ENCODE peak calls at places on chromosome 10, in nine cellular contexts. One of them, this sample, is unnamed.

GRCh38 chr10:79182763-79183467 is 114.1 kb downstream of the ZMIZ1 start:
- ATAC-seq in heart right ventricle: peak
- ATAC-seq in right cardiac atrium: no peak
- ATAC-seq in HCT116: peak
- ATAC-seq in naive thymus-derived CD4-positive, alpha-beta T cell: no peak
- ATAC-seq in PC-3: peak
- ATAC-seq in A549: peak
- ATAC-seq in HepG2: no peak
- ATAC-seq in upper lobe of right lung: peak
- ATAC-seq in this sample: no peak

GRCh38 chr10:30430544-30431298 is 3.3 kb upstream of the MAP3K8 start:
- ATAC-seq in upper lobe of right lung: no peak
- ATAC-seq in naive thymus-derived CD4-positive, alpha-beta T cell: no peak
- ATAC-seq in right cardiac atrium: no peak
- ATAC-seq in heart right ventricle: no peak
- ATAC-seq in HepG2: no peak
- ATAC-seq in A549: no peak
- ATAC-seq in HCT116: no peak
- ATAC-seq in PC-3: no peak
- ATAC-seq in this sample: no peak

GRCh38 chr10:92727550-92727949 is 37.8 kb downstream of the HHEX start:
- ATAC-seq in heart right ventricle: no peak
- ATAC-seq in upper lobe of right lung: no peak
- ATAC-seq in A549: no peak
- ATAC-seq in PC-3: no peak
- ATAC-seq in naive thymus-derived CD4-positive, alpha-beta T cell: no peak
- ATAC-seq in HCT116: no peak
- ATAC-seq in right cardiac atrium: no peak
- ATAC-seq in HepG2: peak
- ATAC-seq in this sample: no peak

GRCh38 chr10:11604742-11605650 is 6.5 kb downstream of the USP6NL start:
- ATAC-seq in HepG2: no peak
- ATAC-seq in A549: no peak
- ATAC-seq in PC-3: no peak
- ATAC-seq in naive thymus-derived CD4-positive, alpha-beta T cell: peak
- ATAC-seq in heart right ventricle: no peak
- ATAC-seq in HCT116: no peak
- ATAC-seq in upper lobe of right lung: no peak
- ATAC-seq in right cardiac atrium: no peak
- ATAC-seq in this sample: no peak

GRCh38 chr10:95411635-95412034 is 120.8 kb upstream of the PDLIM1 start:
- ATAC-seq in A549: no peak
- ATAC-seq in heart right ventricle: no peak
- ATAC-seq in PC-3: no peak
- ATAC-seq in right cardiac atrium: no peak
- ATAC-seq in HCT116: no peak
- ATAC-seq in HepG2: no peak
- ATAC-seq in naive thymus-derived CD4-positive, alpha-beta T cell: no peak
- ATAC-seq in upper lobe of right lung: no peak
- ATAC-seq in this sample: no peak

GRCh38 chr10:67803588-67804394 is 34.2 kb downstream of the DNAJC12 start:
- ATAC-seq in HepG2: peak
- ATAC-seq in heart right ventricle: no peak
- ATAC-seq in naive thymus-derived CD4-positive, alpha-beta T cell: no peak
- ATAC-seq in A549: peak
- ATAC-seq in HCT116: no peak
- ATAC-seq in right cardiac atrium: no peak
- ATAC-seq in PC-3: no peak
- ATAC-seq in upper lobe of right lung: peak
- ATAC-seq in this sample: no peak

GRCh38 chr10:37754538-37755323 is 102.7 kb downstream of the ZNF248 start:
- ATAC-seq in heart right ventricle: peak
- ATAC-seq in right cardiac atrium: peak
- ATAC-seq in HepG2: peak
- ATAC-seq in A549: peak
- ATAC-seq in naive thymus-derived CD4-positive, alpha-beta T cell: no peak
- ATAC-seq in PC-3: peak
- ATAC-seq in HCT116: peak
- ATAC-seq in upper lobe of right lung: peak
- ATAC-seq in this sample: no peak

GRCh38 chr10:132429281-132430230 is 32.6 kb downstream of the PWWP2B start:
- ATAC-seq in naive thymus-derived CD4-positive, alpha-beta T cell: no peak
- ATAC-seq in A549: peak
- ATAC-seq in HCT116: no peak
- ATAC-seq in HepG2: no peak
- ATAC-seq in heart right ventricle: no peak
- ATAC-seq in right cardiac atrium: peak
- ATAC-seq in PC-3: no peak
- ATAC-seq in upper lobe of right lung: peak
- ATAC-seq in this sample: no peak

GRCh38 chr10:127148933-127149220 is 47.5 kb downstream of the INSYN2A start:
- ATAC-seq in HepG2: no peak
- ATAC-seq in PC-3: peak
- ATAC-seq in heart right ventricle: no peak
- ATAC-seq in A549: peak
- ATAC-seq in HCT116: peak
- ATAC-seq in naive thymus-derived CD4-positive, alpha-beta T cell: peak
- ATAC-seq in upper lobe of right lung: no peak
- ATAC-seq in right cardiac atrium: no peak
- ATAC-seq in this sample: no peak

GRCh38 chr10:112872728-112873127 is 77.3 kb upstream of the TCF7L2 start:
- ATAC-seq in right cardiac atrium: no peak
- ATAC-seq in HCT116: no peak
- ATAC-seq in A549: no peak
- ATAC-seq in naive thymus-derived CD4-positive, alpha-beta T cell: no peak
- ATAC-seq in upper lobe of right lung: no peak
- ATAC-seq in PC-3: no peak
- ATAC-seq in HepG2: no peak
- ATAC-seq in heart right ventricle: no peak
- ATAC-seq in this sample: no peak

GRCh38 chr10:104376784-104377300 is 23.2 kb downstream of the CFAP58 start:
- ATAC-seq in heart right ventricle: no peak
- ATAC-seq in right cardiac atrium: no peak
- ATAC-seq in HCT116: no peak
- ATAC-seq in naive thymus-derived CD4-positive, alpha-beta T cell: no peak
- ATAC-seq in A549: no peak
- ATAC-seq in PC-3: no peak
- ATAC-seq in upper lobe of right lung: no peak
- ATAC-seq in HepG2: no peak
- ATAC-seq in this sample: no peak

GRCh38 chr10:50326757-50327701 is 75.7 kb upstream of the ASAH2 start:
- ATAC-seq in naive thymus-derived CD4-positive, alpha-beta T cell: no peak
- ATAC-seq in upper lobe of right lung: peak
- ATAC-seq in heart right ventricle: peak
- ATAC-seq in HCT116: peak
- ATAC-seq in A549: peak
- ATAC-seq in PC-3: peak
- ATAC-seq in HepG2: no peak
- ATAC-seq in right cardiac atrium: peak
- ATAC-seq in this sample: peak

GRCh38 chr10:18607503-18607902 is 43.9 kb downstream of the NSUN6 start:
- ATAC-seq in HepG2: no peak
- ATAC-seq in heart right ventricle: no peak
- ATAC-seq in HCT116: peak
- ATAC-seq in naive thymus-derived CD4-positive, alpha-beta T cell: no peak
- ATAC-seq in upper lobe of right lung: no peak
- ATAC-seq in A549: peak
- ATAC-seq in PC-3: no peak
- ATAC-seq in right cardiac atrium: no peak
- ATAC-seq in this sample: no peak

GRCh38 chr10:101091546-101092290 is 29.9 kb downstream of the KAZALD1 start:
- ATAC-seq in HCT116: no peak
- ATAC-seq in naive thymus-derived CD4-positive, alpha-beta T cell: no peak
- ATAC-seq in PC-3: peak
- ATAC-seq in right cardiac atrium: no peak
- ATAC-seq in HepG2: no peak
- ATAC-seq in upper lobe of right lung: no peak
- ATAC-seq in A549: peak
- ATAC-seq in heart right ventricle: no peak
- ATAC-seq in this sample: no peak

GRCh38 chr10:49534670-49535381 is 4.1 kb downstream of the ERCC6 start:
- ATAC-seq in PC-3: peak
- ATAC-seq in heart right ventricle: no peak
- ATAC-seq in HCT116: no peak
- ATAC-seq in A549: no peak
- ATAC-seq in naive thymus-derived CD4-positive, alpha-beta T cell: no peak
- ATAC-seq in right cardiac atrium: no peak
- ATAC-seq in upper lobe of right lung: no peak
- ATAC-seq in HepG2: no peak
- ATAC-seq in this sample: no peak

GRCh38 chr10:110861476-110861875 is 10.3 kb upstream of the PDCD4 start:
- ATAC-seq in PC-3: no peak
- ATAC-seq in right cardiac atrium: no peak
- ATAC-seq in HepG2: no peak
- ATAC-seq in heart right ventricle: no peak
- ATAC-seq in A549: no peak
- ATAC-seq in upper lobe of right lung: no peak
- ATAC-seq in naive thymus-derived CD4-positive, alpha-beta T cell: no peak
- ATAC-seq in HCT116: no peak
- ATAC-seq in this sample: no peak
- H3K4me3 ChIP-seq in PC-3: no peak
- H3K4me3 ChIP-seq in right cardiac atrium: no peak
- H3K4me3 ChIP-seq in HepG2: no peak
- H3K4me3 ChIP-seq in heart right ventricle: no peak
- H3K4me3 ChIP-seq in A549: no peak
- H3K4me3 ChIP-seq in upper lobe of right lung: no peak
- H3K4me3 ChIP-seq in naive thymus-derived CD4-positive, alpha-beta T cell: peak
- H3K4me3 ChIP-seq in HCT116: no peak
- H3K4me3 ChIP-seq in this sample: no peak

DNA sequence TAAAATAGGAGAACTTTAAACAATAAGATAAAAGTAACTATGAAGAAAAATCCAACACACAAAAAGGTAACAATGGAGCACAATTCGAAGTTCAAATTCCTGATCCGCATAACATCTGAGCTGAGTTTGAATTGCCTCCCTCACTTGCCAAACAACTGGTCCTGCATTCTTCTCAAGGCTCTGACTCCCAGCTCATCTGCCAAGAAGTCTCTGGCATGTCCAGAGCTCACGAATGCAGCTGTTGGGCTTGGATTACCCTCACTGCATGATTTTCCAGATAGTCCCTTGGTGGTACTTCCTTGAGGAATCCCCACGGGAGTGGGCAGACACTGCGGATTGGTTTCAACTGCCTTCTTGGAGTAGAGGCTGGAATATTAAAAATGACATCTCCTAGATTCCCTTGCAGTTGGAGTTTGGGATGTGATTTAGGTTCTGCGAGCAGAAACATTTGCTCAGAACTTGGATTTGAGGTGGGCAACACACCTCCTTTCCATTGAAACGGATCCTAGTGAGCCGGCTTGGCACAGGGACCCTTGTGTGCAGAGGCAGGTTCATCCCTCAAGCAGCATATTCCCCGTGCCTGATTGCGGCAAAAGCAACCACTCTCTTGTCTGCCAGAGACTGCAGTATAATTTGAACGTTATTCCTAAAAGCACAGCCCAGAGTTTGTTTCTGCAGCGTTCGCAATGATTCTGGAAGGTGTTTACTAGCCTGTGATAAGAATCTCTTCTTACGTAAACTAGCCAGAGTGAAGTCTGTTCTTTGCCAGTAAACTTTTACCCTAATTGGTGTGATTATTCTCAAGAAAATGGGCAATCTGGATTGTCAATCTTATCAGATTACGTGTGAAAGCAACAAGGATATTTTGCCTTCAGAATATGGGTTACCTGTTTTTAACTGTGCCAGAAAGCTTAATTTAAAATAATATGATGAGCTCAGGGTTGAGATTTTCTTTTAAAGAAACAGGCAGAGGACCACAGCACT is 23.4 kb upstream of the PRKCQ start:
- ATAC-seq in PC-3: no peak
- ATAC-seq in naive thymus-derived CD4-positive, alpha-beta T cell: no peak
- ATAC-seq in upper lobe of right lung: no peak
- ATAC-seq in heart right ventricle: no peak
- ATAC-seq in HCT116: no peak
- ATAC-seq in right cardiac atrium: no peak
- ATAC-seq in A549: no peak
- ATAC-seq in HepG2: no peak
- ATAC-seq in this sample: no peak
- H3K27ac ChIP-seq in PC-3: no peak
- H3K27ac ChIP-seq in naive thymus-derived CD4-positive, alpha-beta T cell: peak
- H3K27ac ChIP-seq in upper lobe of right lung: no peak
- H3K27ac ChIP-seq in heart right ventricle: no peak
- H3K27ac ChIP-seq in HCT116: no peak
- H3K27ac ChIP-seq in right cardiac atrium: no peak
- H3K27ac ChIP-seq in A549: no peak
- H3K27ac ChIP-seq in HepG2: no peak
- H3K27ac ChIP-seq in this sample: no peak

GRCh38 chr10:36173364-36173763 is 531.3 kb upstream of the FZD8 start:
- ATAC-seq in naive thymus-derived CD4-positive, alpha-beta T cell: no peak
- ATAC-seq in HCT116: no peak
- ATAC-seq in PC-3: peak
- ATAC-seq in upper lobe of right lung: peak
- ATAC-seq in right cardiac atrium: no peak
- ATAC-seq in heart right ventricle: peak
- ATAC-seq in A549: peak
- ATAC-seq in HepG2: no peak
- ATAC-seq in this sample: no peak

GRCh38 chr10:36172054-36172531 is 530.0 kb upstream of the FZD8 start:
- ATAC-seq in upper lobe of right lung: no peak
- ATAC-seq in naive thymus-derived CD4-positive, alpha-beta T cell: no peak
- ATAC-seq in heart right ventricle: peak
- ATAC-seq in HepG2: no peak
- ATAC-seq in A549: no peak
- ATAC-seq in right cardiac atrium: no peak
- ATAC-seq in HCT116: no peak
- ATAC-seq in PC-3: peak
- ATAC-seq in this sample: no peak

GRCh38 chr10:36171546-36171945 is 529.5 kb upstream of the FZD8 start:
- ATAC-seq in heart right ventricle: no peak
- ATAC-seq in HCT116: no peak
- ATAC-seq in HepG2: peak
- ATAC-seq in right cardiac atrium: no peak
- ATAC-seq in upper lobe of right lung: no peak
- ATAC-seq in A549: no peak
- ATAC-seq in naive thymus-derived CD4-positive, alpha-beta T cell: no peak
- ATAC-seq in PC-3: peak
- ATAC-seq in this sample: no peak

GRCh38 chr10:36170943-36171501 is 528.9 kb upstream of the FZD8 start:
- ATAC-seq in HCT116: no peak
- ATAC-seq in HepG2: no peak
- ATAC-seq in A549: no peak
- ATAC-seq in right cardiac atrium: no peak
- ATAC-seq in upper lobe of right lung: no peak
- ATAC-seq in PC-3: no peak
- ATAC-seq in naive thymus-derived CD4-positive, alpha-beta T cell: no peak
- ATAC-seq in heart right ventricle: no peak
- ATAC-seq in this sample: no peak

GRCh38 chr10:36172574-36172973 is 530.5 kb upstream of the FZD8 start:
- ATAC-seq in HCT116: no peak
- ATAC-seq in naive thymus-derived CD4-positive, alpha-beta T cell: no peak
- ATAC-seq in A549: peak
- ATAC-seq in heart right ventricle: no peak
- ATAC-seq in PC-3: peak
- ATAC-seq in upper lobe of right lung: no peak
- ATAC-seq in right cardiac atrium: no peak
- ATAC-seq in HepG2: no peak
- ATAC-seq in this sample: no peak
- H3K4me3 ChIP-seq in HCT116: no peak
- H3K4me3 ChIP-seq in naive thymus-derived CD4-positive, alpha-beta T cell: no peak
- H3K4me3 ChIP-seq in A549: no peak
- H3K4me3 ChIP-seq in heart right ventricle: no peak
- H3K4me3 ChIP-seq in PC-3: peak
- H3K4me3 ChIP-seq in upper lobe of right lung: no peak
- H3K4me3 ChIP-seq in right cardiac atrium: no peak
- H3K4me3 ChIP-seq in HepG2: no peak
- H3K4me3 ChIP-seq in this sample: no peak

GRCh38 chr10:122543676-122544075 is 16.9 kb upstream of the DMBT1 start:
- ATAC-seq in HCT116: no peak
- ATAC-seq in HepG2: no peak
- ATAC-seq in upper lobe of right lung: no peak
- ATAC-seq in right cardiac atrium: no peak
- ATAC-seq in naive thymus-derived CD4-positive, alpha-beta T cell: peak
- ATAC-seq in PC-3: peak
- ATAC-seq in A549: no peak
- ATAC-seq in heart right ventricle: no peak
- ATAC-seq in this sample: no peak
- H3K27ac ChIP-seq in HCT116: no peak
- H3K27ac ChIP-seq in HepG2: no peak
- H3K27ac ChIP-seq in upper lobe of right lung: no peak
- H3K27ac ChIP-seq in right cardiac atrium: no peak
- H3K27ac ChIP-seq in naive thymus-derived CD4-positive, alpha-beta T cell: no peak
- H3K27ac ChIP-seq in PC-3: no peak
- H3K27ac ChIP-seq in A549: no peak
- H3K27ac ChIP-seq in heart right ventricle: no peak
- H3K27ac ChIP-seq in this sample: no peak